ENCODE peak calls at places on chromosome 20, in four cellular contexts. One of them, this sample, is unnamed. For H3K4me1 and H3K9me3, the result is how much of the 10 kb centered on the place peaks cover.

GRCh38 chr20:36313936-36314335 is 7.8 kb downstream of the DLGAP4 start:
- DNase-seq in testis: no peak
- DNase-seq in esophagus squamous epithelium: no peak
- DNase-seq in heart right ventricle: no peak
- DNase-seq in this sample: no peak

GRCh38 chr20:38125157-38126056 is 39.7 kb downstream of the TGM2 start:
- DNase-seq in testis: peak
- DNase-seq in esophagus squamous epithelium: no peak
- DNase-seq in heart right ventricle: peak
- DNase-seq in this sample: peak

GRCh38 chr20:44468044-44468782 is 7.5 kb upstream of the TTPAL start:
- DNase-seq in testis: no peak
- DNase-seq in heart right ventricle: no peak
- DNase-seq in esophagus squamous epithelium: no peak
- DNase-seq in this sample: no peak

GRCh38 chr20:54475334-54476287 is at the start of gene DOK5:
- DNase-seq in esophagus squamous epithelium: no peak
- DNase-seq in testis: peak
- DNase-seq in heart right ventricle: peak
- DNase-seq in this sample: no peak

GRCh38 chr20:37543828-37544227 is 16.2 kb upstream of the BLCAP start:
- DNase-seq in esophagus squamous epithelium: no peak
- DNase-seq in testis: no peak
- DNase-seq in heart right ventricle: no peak
- DNase-seq in this sample: no peak

GRCh38 chr20:20366551-20366895 is 1.4 kb upstream of the INSM1 start:
- DNase-seq in testis: no peak
- DNase-seq in heart right ventricle: no peak
- DNase-seq in esophagus squamous epithelium: no peak
- DNase-seq in this sample: no peak

GRCh38 chr20:37714973-37715657 is 21.3 kb downstream of the CTNNBL1 start:
- DNase-seq in testis: no peak
- DNase-seq in esophagus squamous epithelium: no peak
- DNase-seq in heart right ventricle: no peak
- DNase-seq in this sample: no peak

GRCh38 chr20:18739785-18740184 is 73.8 kb upstream of the SCP2D1 start:
- DNase-seq in testis: peak
- DNase-seq in esophagus squamous epithelium: no peak
- DNase-seq in heart right ventricle: no peak
- DNase-seq in this sample: no peak

GRCh38 chr20:37504404-37505096 is 16.5 kb upstream of the NNAT start:
- DNase-seq in heart right ventricle: no peak
- DNase-seq in testis: no peak
- DNase-seq in esophagus squamous epithelium: no peak
- DNase-seq in this sample: no peak

GRCh38 chr20:17885544-17885943 is 83.0 kb downstream of the SNX5 start:
- DNase-seq in testis: no peak
- DNase-seq in esophagus squamous epithelium: no peak
- DNase-seq in heart right ventricle: no peak
- DNase-seq in this sample: no peak

GRCh38 chr20:427849-428657 is 20.0 kb downstream of the RBCK1 start:
- DNase-seq in testis: no peak
- DNase-seq in esophagus squamous epithelium: no peak
- DNase-seq in heart right ventricle: no peak
- DNase-seq in this sample: no peak

GRCh38 chr20:32528291-32528891 is 56.7 kb downstream of the NOL4L start:
- DNase-seq in heart right ventricle: peak
- DNase-seq in testis: peak
- DNase-seq in esophagus squamous epithelium: no peak
- DNase-seq in this sample: no peak

GRCh38 chr20:54340667-54341081 is 132.8 kb downstream of the PFDN4 start:
- DNase-seq in testis: no peak
- DNase-seq in heart right ventricle: no peak
- DNase-seq in esophagus squamous epithelium: no peak
- DNase-seq in this sample: no peak

DNA sequence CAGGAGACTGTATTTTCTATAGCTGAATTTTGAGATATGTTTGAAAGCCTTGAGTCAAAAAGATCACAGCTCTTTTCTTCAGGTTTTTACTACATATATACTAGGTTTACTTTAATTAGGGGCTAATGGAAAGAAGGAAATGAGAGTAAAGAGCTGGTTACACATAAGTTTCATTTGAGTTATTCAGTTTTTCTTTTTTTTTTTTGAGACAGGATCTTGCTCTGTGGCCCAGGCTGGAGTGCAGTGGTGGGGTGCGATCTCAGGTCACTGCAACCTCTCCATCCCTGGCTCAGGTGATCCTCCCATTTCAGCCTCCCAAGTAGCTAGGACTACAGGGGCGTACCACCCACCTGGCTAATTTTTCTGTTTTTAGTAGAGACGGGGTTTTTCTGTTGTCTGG is 4.8 kb downstream of the ARFGEF2 start:
- DNase-seq in testis: no peak
- DNase-seq in heart right ventricle: no peak
- DNase-seq in esophagus squamous epithelium: no peak
- DNase-seq in this sample: no peak
- H3K4me1 ChIP-seq in testis: under half
- H3K4me1 ChIP-seq in heart right ventricle: half or more
- H3K4me1 ChIP-seq in esophagus squamous epithelium: under half
- H3K4me1 ChIP-seq in this sample: under half

GRCh38 chr20:59667981-59668515 is 63.7 kb downstream of the PHACTR3 start:
- DNase-seq in heart right ventricle: no peak
- DNase-seq in testis: no peak
- DNase-seq in esophagus squamous epithelium: no peak
- DNase-seq in this sample: no peak
- H3K9me3 ChIP-seq in heart right ventricle: under half
- H3K9me3 ChIP-seq in testis: under half
- H3K9me3 ChIP-seq in esophagus squamous epithelium: under half
- H3K9me3 ChIP-seq in this sample: under half

GRCh38 chr20:14881518-14881917 is 544.1 kb upstream of the FLRT3 start:
- DNase-seq in testis: no peak
- DNase-seq in esophagus squamous epithelium: no peak
- DNase-seq in heart right ventricle: no peak
- DNase-seq in this sample: no peak

GRCh38 chr20:14885661-14886060 is 548.2 kb upstream of the FLRT3 start:
- DNase-seq in esophagus squamous epithelium: no peak
- DNase-seq in heart right ventricle: no peak
- DNase-seq in testis: no peak
- DNase-seq in this sample: no peak

GRCh38 chr20:14882846-14883245 is 545.4 kb upstream of the FLRT3 start:
- DNase-seq in heart right ventricle: no peak
- DNase-seq in testis: no peak
- DNase-seq in esophagus squamous epithelium: no peak
- DNase-seq in this sample: no peak

GRCh38 chr20:14882157-14882556 is 544.7 kb upstream of the FLRT3 start:
- DNase-seq in testis: no peak
- DNase-seq in heart right ventricle: no peak
- DNase-seq in esophagus squamous epithelium: no peak
- DNase-seq in this sample: no peak

GRCh38 chr20:14883324-14883723 is 545.9 kb upstream of the FLRT3 start:
- DNase-seq in testis: no peak
- DNase-seq in heart right ventricle: no peak
- DNase-seq in esophagus squamous epithelium: no peak
- DNase-seq in this sample: no peak
- H3K4me1 ChIP-seq in testis: under half
- H3K4me1 ChIP-seq in heart right ventricle: under half
- H3K4me1 ChIP-seq in esophagus squamous epithelium: under half
- H3K4me1 ChIP-seq in this sample: under half

GRCh38 chr20:30937790-30938189 is 319.7 kb upstream of the DEFB115 start:
- DNase-seq in esophagus squamous epithelium: no peak
- DNase-seq in heart right ventricle: no peak
- DNase-seq in testis: no peak
- DNase-seq in this sample: no peak
- H3K9me3 ChIP-seq in esophagus squamous epithelium: under half
- H3K9me3 ChIP-seq in heart right ventricle: under half
- H3K9me3 ChIP-seq in testis: under half
- H3K9me3 ChIP-seq in this sample: under half

DNA sequence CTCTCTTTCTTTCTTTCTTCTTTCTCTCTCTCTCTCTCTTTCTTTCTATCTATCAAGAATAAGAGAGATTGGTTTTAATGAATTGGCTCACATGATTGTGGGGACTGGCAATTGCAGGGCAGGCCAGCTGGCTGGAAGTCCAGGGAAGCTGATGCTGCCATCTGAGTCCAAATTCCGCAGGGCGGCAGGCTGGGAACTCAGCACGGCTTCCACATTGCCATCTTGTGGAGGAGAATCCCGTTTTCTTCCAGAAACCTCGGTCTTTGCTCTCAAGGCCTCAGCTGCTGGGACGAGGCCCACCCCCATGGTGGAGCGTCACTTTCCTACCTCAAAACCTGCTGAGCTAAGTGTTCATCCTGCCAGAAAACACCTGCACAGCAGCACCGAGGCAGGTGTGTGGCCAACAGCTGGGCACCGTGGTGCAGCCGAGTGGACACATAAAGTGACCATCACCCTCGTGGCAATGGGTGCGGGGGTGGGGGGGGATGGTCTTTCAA is 58.8 kb upstream of the SLCO4A1 start:
- DNase-seq in testis: peak
- DNase-seq in heart right ventricle: no peak
- DNase-seq in esophagus squamous epithelium: no peak
- DNase-seq in this sample: no peak
- H3K4me1 ChIP-seq in testis: under half
- H3K4me1 ChIP-seq in heart right ventricle: under half
- H3K4me1 ChIP-seq in esophagus squamous epithelium: under half
- H3K4me1 ChIP-seq in this sample: under half

DNA sequence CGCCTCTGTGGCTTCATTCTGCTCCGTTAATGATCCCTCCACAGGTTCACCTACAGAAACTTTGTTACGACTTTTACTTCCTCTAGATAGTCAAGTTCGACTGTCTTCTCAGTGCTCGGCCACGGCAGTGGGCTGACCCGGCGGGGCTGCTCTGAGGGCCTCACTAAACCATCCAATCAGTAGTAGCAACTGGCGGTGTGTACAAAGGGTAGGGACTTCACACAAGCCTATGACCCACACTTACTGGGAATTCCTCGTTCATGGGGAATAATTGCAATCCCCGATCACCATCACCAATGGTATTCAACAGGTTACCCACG is 1959.2 kb upstream of the DEFB115 start:
- DNase-seq in esophagus squamous epithelium: no peak
- DNase-seq in heart right ventricle: no peak
- DNase-seq in testis: no peak
- DNase-seq in this sample: no peak
- H3K9me3 ChIP-seq in esophagus squamous epithelium: under half
- H3K9me3 ChIP-seq in heart right ventricle: under half
- H3K9me3 ChIP-seq in testis: under half
- H3K9me3 ChIP-seq in this sample: under half

This sample was measured in prostate gland.